ENCODE peak calls at places on chromosomes 5 and 9, in eight cellular contexts. E is activated CD4-positive, alpha-beta T cell treated with anti-CD3 and anti-CD28 coated beads for 4 hours; F is GM23248; I is tibial artery; Z is psoas muscle; M is stimulated activated CD4-positive, alpha-beta T cell treated with anti-CD3 and anti-CD28 coated beads, Interleukin-12 subunit alpha, Interleukin-12 subunit beta, amount 100 ng/mL, for 4 hours; V is activated CD8-positive, alpha-beta memory T cell treated with anti-CD3 and anti-CD28 coated beads for 24 hours; U is fibroblast of gingiva. Q is an unnamed sample.
A peak's percentile ranks its signal among the peaks of the same experiment; 100 is the strongest.

GRCh38 chr9:111037744-111038335 is 430 bp downstream of the LPAR1 start:
- DNase-seq in F (peak; percentile 71), Z (peak; percentile 59), E (no peak), U (peak; percentile 40), M (no peak), V (no peak), I (peak; percentile 25), Q (no peak)

GRCh38 chr5:2715856-2716255 is 35.6 kb downstream of the IRX2 start:
- DNase-seq in F (no peak), M (no peak), U (no peak), V (no peak), E (no peak), Z (no peak), I (no peak), Q (no peak)

GRCh38 chr5:35664584-35664983 is 46.9 kb downstream of the SPEF2 start:
- DNase-seq in M (no peak), Z (no peak), V (no peak), F (no peak), U (no peak), I (no peak), E (no peak), Q (no peak)

GRCh38 chr9:35905912-35906679 is at the start of gene HRCT1:
- DNase-seq in Z (peak; percentile 94), E (no peak), M (no peak), U (peak; percentile 93), F (peak; percentile 97), I (peak; percentile 95), V (no peak), Q (peak; percentile 92)

GRCh38 chr9:92564479-92564878 is 28.7 kb upstream of the ECM2 start:
- DNase-seq in V (no peak), M (no peak), Z (no peak), I (no peak), U (no peak), E (no peak), F (peak; percentile 46), Q (no peak)

GRCh38 chr9:30382271-30382670 is 2002.2 kb upstream of the ACO1 start:
- DNase-seq in U (no peak), M (no peak), Z (no peak), E (no peak), I (no peak), V (no peak), F (no peak), Q (no peak)

GRCh38 chr9:83032065-83032625 is 30.8 kb downstream of the RASEF start:
- DNase-seq in Z (no peak), F (no peak), I (no peak), V (no peak), U (no peak), E (no peak), M (no peak), Q (no peak)

GRCh38 chr9:124312290-124313265 is 54.8 kb downstream of the NEK6 start:
- DNase-seq in I (no peak), F (no peak), Z (no peak), U (peak; percentile 25), E (no peak), V (no peak), M (no peak), Q (no peak)

GRCh38 chr9:123368023-123368422 is 12.0 kb downstream of the CRB2 start:
- DNase-seq in M (no peak), E (no peak), F (no peak), I (no peak), U (no peak), V (no peak), Z (no peak), Q (no peak)

Q was measured in NCI-H446 treated with DMSO at 0.1 percent for 48 hours.